ENCODE peak calls at places on chromosome 14, in six cellular contexts. One of them, this sample, is unnamed.

GRCh38 chr14:104118006-104118844 is 20.2 kb upstream of the KIF26A start:
- DNase-seq in stimulated activated effector memory CD8-positive, alpha-beta T cell treated with anti-CD3 and anti-CD28 coated beads, Interleukin-12 subunit alpha, Interleukin-12 subunit beta, amount 100 ng/mL, for 72 hours: no peak
- DNase-seq in stimulated activated CD4-positive, alpha-beta T cell treated with anti-CD3 and anti-CD28 coated beads, Interleukin-1b, Interleukin-23, amount 100 ng/mL, for 1 hour: no peak
- DNase-seq in GM19239: no peak
- DNase-seq in NCI-H510A: no peak
- DNase-seq in lower leg skin: no peak
- DNase-seq in this sample: no peak

GRCh38 chr14:104421401-104421821 is 158.2 kb upstream of the C14orf180 start:
- DNase-seq in GM19239: no peak
- DNase-seq in stimulated activated effector memory CD8-positive, alpha-beta T cell treated with anti-CD3 and anti-CD28 coated beads, Interleukin-12 subunit alpha, Interleukin-12 subunit beta, amount 100 ng/mL, for 72 hours: peak
- DNase-seq in stimulated activated CD4-positive, alpha-beta T cell treated with anti-CD3 and anti-CD28 coated beads, Interleukin-1b, Interleukin-23, amount 100 ng/mL, for 1 hour: no peak
- DNase-seq in lower leg skin: no peak
- DNase-seq in NCI-H510A: no peak
- DNase-seq in this sample: peak

GRCh38 chr14:91780452-91780851 is 48.6 kb upstream of the CATSPERB start:
- DNase-seq in lower leg skin: no peak
- DNase-seq in stimulated activated CD4-positive, alpha-beta T cell treated with anti-CD3 and anti-CD28 coated beads, Interleukin-1b, Interleukin-23, amount 100 ng/mL, for 1 hour: no peak
- DNase-seq in stimulated activated effector memory CD8-positive, alpha-beta T cell treated with anti-CD3 and anti-CD28 coated beads, Interleukin-12 subunit alpha, Interleukin-12 subunit beta, amount 100 ng/mL, for 72 hours: no peak
- DNase-seq in GM19239: no peak
- DNase-seq in NCI-H510A: no peak
- DNase-seq in this sample: no peak

GRCh38 chr14:93333631-93334095 is 827 bp upstream of the BTBD7 start:
- DNase-seq in GM19239: no peak
- DNase-seq in stimulated activated CD4-positive, alpha-beta T cell treated with anti-CD3 and anti-CD28 coated beads, Interleukin-1b, Interleukin-23, amount 100 ng/mL, for 1 hour: no peak
- DNase-seq in lower leg skin: no peak
- DNase-seq in stimulated activated effector memory CD8-positive, alpha-beta T cell treated with anti-CD3 and anti-CD28 coated beads, Interleukin-12 subunit alpha, Interleukin-12 subunit beta, amount 100 ng/mL, for 72 hours: no peak
- DNase-seq in NCI-H510A: no peak
- DNase-seq in this sample: no peak

GRCh38 chr14:102951799-102952198 is 29.3 kb downstream of the AMN start:
- DNase-seq in NCI-H510A: no peak
- DNase-seq in stimulated activated CD4-positive, alpha-beta T cell treated with anti-CD3 and anti-CD28 coated beads, Interleukin-1b, Interleukin-23, amount 100 ng/mL, for 1 hour: no peak
- DNase-seq in lower leg skin: no peak
- DNase-seq in GM19239: no peak
- DNase-seq in stimulated activated effector memory CD8-positive, alpha-beta T cell treated with anti-CD3 and anti-CD28 coated beads, Interleukin-12 subunit alpha, Interleukin-12 subunit beta, amount 100 ng/mL, for 72 hours: no peak
- DNase-seq in this sample: no peak

GRCh38 chr14:69973846-69974245 is 94.6 kb downstream of the SMOC1 start:
- DNase-seq in lower leg skin: no peak
- DNase-seq in stimulated activated effector memory CD8-positive, alpha-beta T cell treated with anti-CD3 and anti-CD28 coated beads, Interleukin-12 subunit alpha, Interleukin-12 subunit beta, amount 100 ng/mL, for 72 hours: no peak
- DNase-seq in stimulated activated CD4-positive, alpha-beta T cell treated with anti-CD3 and anti-CD28 coated beads, Interleukin-1b, Interleukin-23, amount 100 ng/mL, for 1 hour: no peak
- DNase-seq in NCI-H510A: no peak
- DNase-seq in GM19239: no peak
- DNase-seq in this sample: no peak

GRCh38 chr14:23366163-23366921 is 1.4 kb upstream of the EFS start:
- DNase-seq in stimulated activated CD4-positive, alpha-beta T cell treated with anti-CD3 and anti-CD28 coated beads, Interleukin-1b, Interleukin-23, amount 100 ng/mL, for 1 hour: no peak
- DNase-seq in stimulated activated effector memory CD8-positive, alpha-beta T cell treated with anti-CD3 and anti-CD28 coated beads, Interleukin-12 subunit alpha, Interleukin-12 subunit beta, amount 100 ng/mL, for 72 hours: no peak
- DNase-seq in NCI-H510A: no peak
- DNase-seq in GM19239: no peak
- DNase-seq in lower leg skin: peak
- DNase-seq in this sample: no peak

GRCh38 chr14:106691601-106692291 is 1165.4 kb downstream of the TMEM121 start:
- DNase-seq in stimulated activated effector memory CD8-positive, alpha-beta T cell treated with anti-CD3 and anti-CD28 coated beads, Interleukin-12 subunit alpha, Interleukin-12 subunit beta, amount 100 ng/mL, for 72 hours: peak
- DNase-seq in GM19239: peak
- DNase-seq in stimulated activated CD4-positive, alpha-beta T cell treated with anti-CD3 and anti-CD28 coated beads, Interleukin-1b, Interleukin-23, amount 100 ng/mL, for 1 hour: peak
- DNase-seq in lower leg skin: no peak
- DNase-seq in NCI-H510A: no peak
- DNase-seq in this sample: no peak

GRCh38 chr14:75069021-75069810 is at the start of gene ZC2HC1C:
- DNase-seq in NCI-H510A: peak
- DNase-seq in stimulated activated effector memory CD8-positive, alpha-beta T cell treated with anti-CD3 and anti-CD28 coated beads, Interleukin-12 subunit alpha, Interleukin-12 subunit beta, amount 100 ng/mL, for 72 hours: peak
- DNase-seq in stimulated activated CD4-positive, alpha-beta T cell treated with anti-CD3 and anti-CD28 coated beads, Interleukin-1b, Interleukin-23, amount 100 ng/mL, for 1 hour: peak
- DNase-seq in GM19239: peak
- DNase-seq in lower leg skin: peak
- DNase-seq in this sample: peak

GRCh38 chr14:30389901-30390394 is 169.0 kb upstream of the G2E3 start:
- DNase-seq in stimulated activated CD4-positive, alpha-beta T cell treated with anti-CD3 and anti-CD28 coated beads, Interleukin-1b, Interleukin-23, amount 100 ng/mL, for 1 hour: no peak
- DNase-seq in stimulated activated effector memory CD8-positive, alpha-beta T cell treated with anti-CD3 and anti-CD28 coated beads, Interleukin-12 subunit alpha, Interleukin-12 subunit beta, amount 100 ng/mL, for 72 hours: no peak
- DNase-seq in GM19239: no peak
- DNase-seq in lower leg skin: no peak
- DNase-seq in NCI-H510A: no peak
- DNase-seq in this sample: no peak

GRCh38 chr14:53032161-53032803 is 81.4 kb upstream of the FERMT2 start:
- DNase-seq in stimulated activated CD4-positive, alpha-beta T cell treated with anti-CD3 and anti-CD28 coated beads, Interleukin-1b, Interleukin-23, amount 100 ng/mL, for 1 hour: no peak
- DNase-seq in GM19239: no peak
- DNase-seq in stimulated activated effector memory CD8-positive, alpha-beta T cell treated with anti-CD3 and anti-CD28 coated beads, Interleukin-12 subunit alpha, Interleukin-12 subunit beta, amount 100 ng/mL, for 72 hours: no peak
- DNase-seq in NCI-H510A: no peak
- DNase-seq in lower leg skin: peak
- DNase-seq in this sample: no peak

GRCh38 chr14:102592969-102593840 is 756 bp downstream of the RCOR1 start:
- DNase-seq in stimulated activated effector memory CD8-positive, alpha-beta T cell treated with anti-CD3 and anti-CD28 coated beads, Interleukin-12 subunit alpha, Interleukin-12 subunit beta, amount 100 ng/mL, for 72 hours: peak
- DNase-seq in NCI-H510A: no peak
- DNase-seq in lower leg skin: peak
- DNase-seq in stimulated activated CD4-positive, alpha-beta T cell treated with anti-CD3 and anti-CD28 coated beads, Interleukin-1b, Interleukin-23, amount 100 ng/mL, for 1 hour: no peak
- DNase-seq in GM19239: no peak
- DNase-seq in this sample: no peak

GRCh38 chr14:58572092-58572853 is 65.5 kb upstream of the DACT1 start:
- DNase-seq in NCI-H510A: no peak
- DNase-seq in lower leg skin: no peak
- DNase-seq in GM19239: no peak
- DNase-seq in stimulated activated CD4-positive, alpha-beta T cell treated with anti-CD3 and anti-CD28 coated beads, Interleukin-1b, Interleukin-23, amount 100 ng/mL, for 1 hour: no peak
- DNase-seq in stimulated activated effector memory CD8-positive, alpha-beta T cell treated with anti-CD3 and anti-CD28 coated beads, Interleukin-12 subunit alpha, Interleukin-12 subunit beta, amount 100 ng/mL, for 72 hours: no peak
- DNase-seq in this sample: no peak

GRCh38 chr14:97618401-97618800 is 821.2 kb downstream of the VRK1 start:
- DNase-seq in NCI-H510A: no peak
- DNase-seq in GM19239: no peak
- DNase-seq in stimulated activated effector memory CD8-positive, alpha-beta T cell treated with anti-CD3 and anti-CD28 coated beads, Interleukin-12 subunit alpha, Interleukin-12 subunit beta, amount 100 ng/mL, for 72 hours: no peak
- DNase-seq in lower leg skin: no peak
- DNase-seq in stimulated activated CD4-positive, alpha-beta T cell treated with anti-CD3 and anti-CD28 coated beads, Interleukin-1b, Interleukin-23, amount 100 ng/mL, for 1 hour: no peak
- DNase-seq in this sample: no peak

GRCh38 chr14:60064491-60065072 is 27.1 kb upstream of the PCNX4 start:
- DNase-seq in NCI-H510A: no peak
- DNase-seq in GM19239: no peak
- DNase-seq in lower leg skin: no peak
- DNase-seq in stimulated activated effector memory CD8-positive, alpha-beta T cell treated with anti-CD3 and anti-CD28 coated beads, Interleukin-12 subunit alpha, Interleukin-12 subunit beta, amount 100 ng/mL, for 72 hours: no peak
- DNase-seq in stimulated activated CD4-positive, alpha-beta T cell treated with anti-CD3 and anti-CD28 coated beads, Interleukin-1b, Interleukin-23, amount 100 ng/mL, for 1 hour: no peak
- DNase-seq in this sample: no peak

GRCh38 chr14:77212933-77213656 is 31.5 kb downstream of the TMEM63C start:
- DNase-seq in lower leg skin: no peak
- DNase-seq in NCI-H510A: peak
- DNase-seq in stimulated activated effector memory CD8-positive, alpha-beta T cell treated with anti-CD3 and anti-CD28 coated beads, Interleukin-12 subunit alpha, Interleukin-12 subunit beta, amount 100 ng/mL, for 72 hours: peak
- DNase-seq in GM19239: peak
- DNase-seq in stimulated activated CD4-positive, alpha-beta T cell treated with anti-CD3 and anti-CD28 coated beads, Interleukin-1b, Interleukin-23, amount 100 ng/mL, for 1 hour: no peak
- DNase-seq in this sample: no peak

GRCh38 chr14:39731912-39732311 is 299.7 kb upstream of the FBXO33 start:
- DNase-seq in GM19239: no peak
- DNase-seq in stimulated activated effector memory CD8-positive, alpha-beta T cell treated with anti-CD3 and anti-CD28 coated beads, Interleukin-12 subunit alpha, Interleukin-12 subunit beta, amount 100 ng/mL, for 72 hours: no peak
- DNase-seq in NCI-H510A: no peak
- DNase-seq in lower leg skin: no peak
- DNase-seq in stimulated activated CD4-positive, alpha-beta T cell treated with anti-CD3 and anti-CD28 coated beads, Interleukin-1b, Interleukin-23, amount 100 ng/mL, for 1 hour: no peak
- DNase-seq in this sample: no peak

GRCh38 chr14:63287661-63288483 is 30.9 kb downstream of the GPHB5 start:
- DNase-seq in GM19239: no peak
- DNase-seq in NCI-H510A: no peak
- DNase-seq in stimulated activated CD4-positive, alpha-beta T cell treated with anti-CD3 and anti-CD28 coated beads, Interleukin-1b, Interleukin-23, amount 100 ng/mL, for 1 hour: no peak
- DNase-seq in stimulated activated effector memory CD8-positive, alpha-beta T cell treated with anti-CD3 and anti-CD28 coated beads, Interleukin-12 subunit alpha, Interleukin-12 subunit beta, amount 100 ng/mL, for 72 hours: no peak
- DNase-seq in lower leg skin: no peak
- DNase-seq in this sample: no peak

GRCh38 chr14:56120091-56120632 is 2.0 kb downstream of the PELI2 start:
- DNase-seq in stimulated activated effector memory CD8-positive, alpha-beta T cell treated with anti-CD3 and anti-CD28 coated beads, Interleukin-12 subunit alpha, Interleukin-12 subunit beta, amount 100 ng/mL, for 72 hours: no peak
- DNase-seq in lower leg skin: no peak
- DNase-seq in GM19239: no peak
- DNase-seq in stimulated activated CD4-positive, alpha-beta T cell treated with anti-CD3 and anti-CD28 coated beads, Interleukin-1b, Interleukin-23, amount 100 ng/mL, for 1 hour: no peak
- DNase-seq in NCI-H510A: peak
- DNase-seq in this sample: no peak

GRCh38 chr14:78324353-78324752 is 154.2 kb downstream of the NRXN3 start:
- DNase-seq in lower leg skin: no peak
- DNase-seq in stimulated activated effector memory CD8-positive, alpha-beta T cell treated with anti-CD3 and anti-CD28 coated beads, Interleukin-12 subunit alpha, Interleukin-12 subunit beta, amount 100 ng/mL, for 72 hours: no peak
- DNase-seq in NCI-H510A: no peak
- DNase-seq in GM19239: no peak
- DNase-seq in stimulated activated CD4-positive, alpha-beta T cell treated with anti-CD3 and anti-CD28 coated beads, Interleukin-1b, Interleukin-23, amount 100 ng/mL, for 1 hour: no peak
- DNase-seq in this sample: no peak

GRCh38 chr14:102826161-102826560 is 48.9 kb downstream of the TRAF3 start:
- DNase-seq in lower leg skin: no peak
- DNase-seq in NCI-H510A: no peak
- DNase-seq in stimulated activated CD4-positive, alpha-beta T cell treated with anti-CD3 and anti-CD28 coated beads, Interleukin-1b, Interleukin-23, amount 100 ng/mL, for 1 hour: no peak
- DNase-seq in stimulated activated effector memory CD8-positive, alpha-beta T cell treated with anti-CD3 and anti-CD28 coated beads, Interleukin-12 subunit alpha, Interleukin-12 subunit beta, amount 100 ng/mL, for 72 hours: no peak
- DNase-seq in GM19239: no peak
- DNase-seq in this sample: no peak

GRCh38 chr14:98176910-98177309 is 1095.1 kb downstream of the BCL11B start:
- DNase-seq in GM19239: no peak
- DNase-seq in lower leg skin: no peak
- DNase-seq in NCI-H510A: no peak
- DNase-seq in stimulated activated effector memory CD8-positive, alpha-beta T cell treated with anti-CD3 and anti-CD28 coated beads, Interleukin-12 subunit alpha, Interleukin-12 subunit beta, amount 100 ng/mL, for 72 hours: no peak
- DNase-seq in stimulated activated CD4-positive, alpha-beta T cell treated with anti-CD3 and anti-CD28 coated beads, Interleukin-1b, Interleukin-23, amount 100 ng/mL, for 1 hour: no peak
- DNase-seq in this sample: no peak

GRCh38 chr14:88424573-88424972 is 39.1 kb downstream of the SPATA7 start:
- DNase-seq in stimulated activated CD4-positive, alpha-beta T cell treated with anti-CD3 and anti-CD28 coated beads, Interleukin-1b, Interleukin-23, amount 100 ng/mL, for 1 hour: no peak
- DNase-seq in NCI-H510A: no peak
- DNase-seq in stimulated activated effector memory CD8-positive, alpha-beta T cell treated with anti-CD3 and anti-CD28 coated beads, Interleukin-12 subunit alpha, Interleukin-12 subunit beta, amount 100 ng/mL, for 72 hours: no peak
- DNase-seq in lower leg skin: no peak
- DNase-seq in GM19239: no peak
- DNase-seq in this sample: no peak

GRCh38 chr14:89236846-89237245 is 180.2 kb downstream of the FOXN3 start:
- DNase-seq in stimulated activated CD4-positive, alpha-beta T cell treated with anti-CD3 and anti-CD28 coated beads, Interleukin-1b, Interleukin-23, amount 100 ng/mL, for 1 hour: no peak
- DNase-seq in lower leg skin: no peak
- DNase-seq in GM19239: no peak
- DNase-seq in stimulated activated effector memory CD8-positive, alpha-beta T cell treated with anti-CD3 and anti-CD28 coated beads, Interleukin-12 subunit alpha, Interleukin-12 subunit beta, amount 100 ng/mL, for 72 hours: no peak
- DNase-seq in NCI-H510A: no peak
- DNase-seq in this sample: no peak

GRCh38 chr14:100219126-100219785 is 19.7 kb upstream of the YY1 start:
- DNase-seq in stimulated activated CD4-positive, alpha-beta T cell treated with anti-CD3 and anti-CD28 coated beads, Interleukin-1b, Interleukin-23, amount 100 ng/mL, for 1 hour: no peak
- DNase-seq in NCI-H510A: no peak
- DNase-seq in GM19239: no peak
- DNase-seq in lower leg skin: no peak
- DNase-seq in stimulated activated effector memory CD8-positive, alpha-beta T cell treated with anti-CD3 and anti-CD28 coated beads, Interleukin-12 subunit alpha, Interleukin-12 subunit beta, amount 100 ng/mL, for 72 hours: no peak
- DNase-seq in this sample: no peak

GRCh38 chr14:104114421-104115130 is 23.8 kb upstream of the KIF26A start:
- DNase-seq in stimulated activated CD4-positive, alpha-beta T cell treated with anti-CD3 and anti-CD28 coated beads, Interleukin-1b, Interleukin-23, amount 100 ng/mL, for 1 hour: no peak
- DNase-seq in NCI-H510A: no peak
- DNase-seq in stimulated activated effector memory CD8-positive, alpha-beta T cell treated with anti-CD3 and anti-CD28 coated beads, Interleukin-12 subunit alpha, Interleukin-12 subunit beta, amount 100 ng/mL, for 72 hours: no peak
- DNase-seq in GM19239: no peak
- DNase-seq in lower leg skin: no peak
- DNase-seq in this sample: no peak

GRCh38 chr14:95026851-95027463 is 130.4 kb downstream of the DICER1 start:
- DNase-seq in NCI-H510A: peak
- DNase-seq in lower leg skin: no peak
- DNase-seq in GM19239: no peak
- DNase-seq in stimulated activated CD4-positive, alpha-beta T cell treated with anti-CD3 and anti-CD28 coated beads, Interleukin-1b, Interleukin-23, amount 100 ng/mL, for 1 hour: no peak
- DNase-seq in stimulated activated effector memory CD8-positive, alpha-beta T cell treated with anti-CD3 and anti-CD28 coated beads, Interleukin-12 subunit alpha, Interleukin-12 subunit beta, amount 100 ng/mL, for 72 hours: no peak
- DNase-seq in this sample: peak

GRCh38 chr14:104510794-104511611 is 68.6 kb upstream of the C14orf180 start:
- DNase-seq in stimulated activated CD4-positive, alpha-beta T cell treated with anti-CD3 and anti-CD28 coated beads, Interleukin-1b, Interleukin-23, amount 100 ng/mL, for 1 hour: no peak
- DNase-seq in NCI-H510A: no peak
- DNase-seq in GM19239: no peak
- DNase-seq in lower leg skin: peak
- DNase-seq in stimulated activated effector memory CD8-positive, alpha-beta T cell treated with anti-CD3 and anti-CD28 coated beads, Interleukin-12 subunit alpha, Interleukin-12 subunit beta, amount 100 ng/mL, for 72 hours: no peak
- DNase-seq in this sample: no peak

GRCh38 chr14:93012516-93013367 is 89.8 kb downstream of the CHGA start:
- DNase-seq in GM19239: no peak
- DNase-seq in lower leg skin: no peak
- DNase-seq in stimulated activated CD4-positive, alpha-beta T cell treated with anti-CD3 and anti-CD28 coated beads, Interleukin-1b, Interleukin-23, amount 100 ng/mL, for 1 hour: no peak
- DNase-seq in NCI-H510A: no peak
- DNase-seq in stimulated activated effector memory CD8-positive, alpha-beta T cell treated with anti-CD3 and anti-CD28 coated beads, Interleukin-12 subunit alpha, Interleukin-12 subunit beta, amount 100 ng/mL, for 72 hours: no peak
- DNase-seq in this sample: no peak

GRCh38 chr14:88488081-88488480 is 66.7 kb downstream of the PTPN21 start:
- DNase-seq in GM19239: no peak
- DNase-seq in stimulated activated CD4-positive, alpha-beta T cell treated with anti-CD3 and anti-CD28 coated beads, Interleukin-1b, Interleukin-23, amount 100 ng/mL, for 1 hour: no peak
- DNase-seq in stimulated activated effector memory CD8-positive, alpha-beta T cell treated with anti-CD3 and anti-CD28 coated beads, Interleukin-12 subunit alpha, Interleukin-12 subunit beta, amount 100 ng/mL, for 72 hours: no peak
- DNase-seq in lower leg skin: peak
- DNase-seq in NCI-H510A: no peak
- DNase-seq in this sample: no peak

GRCh38 chr14:92605274-92605940 is 91.8 kb downstream of the RIN3 start:
- DNase-seq in stimulated activated CD4-positive, alpha-beta T cell treated with anti-CD3 and anti-CD28 coated beads, Interleukin-1b, Interleukin-23, amount 100 ng/mL, for 1 hour: no peak
- DNase-seq in lower leg skin: no peak
- DNase-seq in stimulated activated effector memory CD8-positive, alpha-beta T cell treated with anti-CD3 and anti-CD28 coated beads, Interleukin-12 subunit alpha, Interleukin-12 subunit beta, amount 100 ng/mL, for 72 hours: no peak
- DNase-seq in NCI-H510A: no peak
- DNase-seq in GM19239: no peak
- DNase-seq in this sample: no peak